ENCODE peak calls at places on chromosomes 5 and 9, in nine cellular contexts. R is tibial artery, X is pancreas, O is endodermal cell, A is IMR-90, W is sigmoid colon, J is prostate gland, S is heart right ventricle, N is transverse colon. V is an unnamed sample. For H3K27me3, the result is how much of the 10 kb centered on the place peaks cover.

GRCh38 chr5:115414406-115415142 is 118.1 kb upstream of the CCDC112 start:
- DNase-seq in S (no peak), W (peak), A (peak), O (no peak), X (no peak), N (peak), R (no peak), J (no peak), V (no peak)

GRCh38 chr9:127280880-127281660 is 16.5 kb downstream of the GARNL3 start:
- DNase-seq in R (no peak), A (no peak), X (no peak), O (no peak), S (no peak), W (no peak), N (no peak), J (no peak), V (no peak)

GRCh38 chr5:53946405-53947100 is 363.8 kb downstream of the ARL15 start:
- DNase-seq in S (no peak), O (no peak), R (no peak), N (no peak), W (no peak), J (no peak), X (no peak), A (no peak), V (no peak)

GRCh38 chr5:76269259-76269958 is 133.7 kb upstream of the IQGAP2 start:
- DNase-seq in A (no peak), W (no peak), J (no peak), N (no peak), S (no peak), X (no peak), R (no peak), O (no peak), V (no peak)

GRCh38 chr9:133534346-133535284 is at the start of gene ADAMTSL2:
- DNase-seq in S (peak), R (no peak), O (peak), W (peak), X (peak), A (peak), J (peak), N (peak), V (no peak)

GRCh38 chr9:38298503-38298902 is 94.0 kb upstream of the ALDH1B1 start:
- DNase-seq in S (no peak), J (no peak), N (no peak), O (no peak), R (no peak), X (no peak), A (no peak), W (no peak), V (no peak)

GRCh38 chr5:171309276-171309525 is 153 bp downstream of the TLX3 start:
- DNase-seq in A (no peak), R (no peak), J (no peak), N (no peak), W (no peak), O (no peak), S (no peak), X (no peak), V (no peak)

GRCh38 chr9:71249729-71250317 is 128.4 kb upstream of the TRPM3 start:
- DNase-seq in A (peak), N (no peak), R (no peak), X (no peak), O (peak), S (no peak), W (no peak), J (peak), V (no peak)

GRCh38 chr5:125868035-125868434 is 555.2 kb upstream of the GRAMD2B start:
- DNase-seq in W (no peak), N (no peak), A (no peak), X (no peak), O (no peak), J (no peak), S (no peak), R (no peak), V (no peak)

GRCh38 chr5:174045470-174046025 is at the start of gene NSG2:
- DNase-seq in W (no peak), S (peak), N (peak), X (peak), J (peak), A (peak), O (peak), R (peak), V (peak)

GRCh38 chr5:79694652-79695051 is 5.0 kb downstream of the CMYA5 start:
- DNase-seq in A (peak), W (no peak), O (no peak), X (no peak), N (no peak), J (no peak), R (no peak), S (no peak), V (no peak)

GRCh38 chr9:5041390-5042115 is 56.5 kb downstream of the JAK2 start:
- DNase-seq in R (no peak), O (no peak), A (no peak), J (no peak), S (no peak), N (no peak), W (peak), X (peak), V (no peak)

GRCh38 chr5:147441191-147441695 is 68.6 kb downstream of the DPYSL3 start:
- DNase-seq in X (no peak), S (no peak), J (no peak), W (no peak), O (no peak), R (no peak), N (no peak), A (no peak), V (no peak)
- H3K27me3 ChIP-seq in X (under half), S (under half), J (under half), W (under half), O (under half), R (under half), N (under half), A (under half), V (under half)

DNA sequence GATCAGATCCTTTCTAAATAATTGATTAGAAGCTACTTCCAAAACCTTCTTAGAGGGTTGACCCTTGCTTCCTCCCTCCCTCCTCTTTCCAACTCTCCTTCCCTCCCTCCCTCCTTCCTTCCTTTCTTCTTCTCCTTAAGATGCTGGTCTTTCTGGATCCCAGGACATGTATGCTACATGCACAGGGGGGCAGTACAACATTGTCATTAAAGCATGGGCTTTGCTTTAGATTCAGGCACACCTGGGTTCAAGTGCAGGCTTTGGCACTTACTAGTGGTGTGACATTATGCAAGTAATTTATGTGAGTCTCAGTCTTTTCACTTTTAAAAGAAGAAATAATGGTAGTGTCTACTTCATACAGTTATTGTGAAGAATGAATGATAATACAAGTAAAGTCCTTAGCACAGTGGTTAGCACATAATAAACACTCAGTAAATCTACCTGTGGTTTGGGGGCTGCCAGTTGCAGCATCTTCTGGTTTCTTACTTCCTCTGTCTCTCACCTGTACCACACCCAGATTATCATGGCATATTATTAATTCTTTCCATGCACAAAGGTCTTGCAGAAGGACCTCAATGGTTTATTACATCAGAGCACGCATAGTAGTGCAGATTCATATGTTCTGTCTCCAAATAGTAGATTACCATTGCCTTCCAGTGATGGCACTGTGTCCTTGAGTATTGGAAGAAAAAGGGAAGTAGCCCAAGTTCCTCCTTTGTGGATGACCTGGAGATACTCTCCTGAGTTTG is 154.1 kb downstream of the ARHGAP26 start:
- DNase-seq in X (no peak), A (peak), N (no peak), S (no peak), R (no peak), W (no peak), O (no peak), J (no peak), V (no peak)
- TF ChIP-seq CTCF in X (no peak), A (peak), N (no peak), S (no peak), R (no peak), W (no peak), O (peak), J (no peak), V (peak)

GRCh38 chr9:107874137-107874536 is 384.6 kb upstream of the KLF4 start:
- DNase-seq in O (no peak), W (no peak), J (no peak), X (no peak), S (no peak), A (no peak), N (no peak), R (no peak), V (no peak)
- H3K4me3 ChIP-seq in O (no peak), W (no peak), J (no peak), X (no peak), S (no peak), A (no peak), N (no peak), R (no peak), V (no peak)

DNA sequence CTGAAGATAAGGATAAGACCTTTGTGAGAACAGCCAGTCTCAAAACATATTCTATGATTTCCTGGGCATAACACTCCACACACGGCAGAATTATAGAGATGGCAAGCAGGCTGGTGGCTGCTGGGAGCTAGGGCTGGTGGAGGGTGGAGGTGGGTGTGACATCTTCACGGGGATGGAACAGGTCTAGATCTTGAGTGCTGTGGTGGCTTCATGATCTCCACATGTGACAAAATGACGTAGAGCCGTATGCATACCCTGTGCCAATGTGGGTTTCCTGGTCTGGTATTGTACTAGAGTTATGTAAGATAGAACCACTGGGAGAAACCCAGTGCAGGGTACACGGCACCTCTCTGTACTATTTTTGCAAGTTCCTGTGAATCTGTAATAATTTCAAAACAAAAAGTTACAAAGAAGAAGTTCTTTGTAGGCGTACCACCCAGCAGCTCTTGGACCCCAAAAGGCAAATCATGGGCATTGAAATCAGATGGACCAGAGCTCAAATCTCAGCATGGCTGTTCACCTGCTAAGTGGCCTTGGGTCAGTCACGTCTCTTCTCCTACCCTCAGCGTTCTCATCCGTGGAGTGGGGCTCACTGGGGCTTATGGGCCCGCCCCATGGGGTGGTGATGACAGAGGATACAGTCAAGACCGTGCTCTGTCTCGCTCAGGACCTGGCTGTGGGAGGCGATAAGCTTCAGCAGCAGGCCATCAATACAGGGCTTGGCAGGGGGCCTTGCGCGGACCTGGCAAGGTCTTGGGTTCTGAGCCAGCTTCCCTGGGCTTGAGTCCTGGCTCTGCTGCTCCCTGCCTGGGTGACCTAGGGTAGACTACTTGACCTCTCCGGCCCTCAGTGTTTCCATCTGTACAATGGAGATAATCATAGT is 74.7 kb upstream of the UNC5A start:
- DNase-seq in A (no peak), J (no peak), W (peak), N (peak), X (peak), R (peak), O (peak), S (no peak), V (peak)
- H3K27me3 ChIP-seq in A (half or more), J (under half), W (under half), N (half or more), X (under half), R (under half), O (under half), S (half or more), V (half or more)